ENCODE peak calls at places on chromosome 21, in ten cellular contexts. V, Q, Z, O, B, W, Y, H, G and L are unnamed samples.

GRCh38 chr21:46425566-46425965 is 33.1 kb upstream of the DIP2A start:
- DNase-seq in V (no peak), Q (no peak), Z (no peak), O (no peak), B (no peak), W (no peak), Y (no peak), H (no peak), G (no peak), L (no peak)

GRCh38 chr21:31335957-31336738 is 7.9 kb downstream of the TIAM1 start:
- DNase-seq in V (no peak), Q (no peak), Z (no peak), O (no peak), B (no peak), W (peak; percentile 70), Y (no peak), H (no peak), G (no peak), L (no peak)

GRCh38 chr21:36913247-36914169 is 53.0 kb downstream of the HLCS start:
- DNase-seq in V (no peak), Q (no peak), Z (no peak), O (no peak), B (no peak), W (no peak), Y (no peak), H (no peak), G (no peak), L (no peak)

GRCh38 chr21:37710555-37711293 is 205.5 kb downstream of the KCNJ6 start:
- DNase-seq in V (no peak), Q (no peak), Z (no peak), O (no peak), B (no peak), W (no peak), Y (no peak), H (no peak), G (no peak), L (no peak)

GRCh38 chr21:31349208-31349607 is 5.1 kb upstream of the TIAM1 start:
- DNase-seq in V (no peak), Q (no peak), Z (no peak), O (no peak), B (no peak), W (no peak), Y (no peak), H (no peak), G (no peak), L (no peak)

GRCh38 chr21:14987370-14988170 is 77.2 kb downstream of the NRIP1 start:
- DNase-seq in V (no peak), Q (no peak), Z (no peak), O (no peak), B (no peak), W (no peak), Y (no peak), H (no peak), G (no peak), L (no peak)

GRCh38 chr21:35942211-35943144 is 117.8 kb downstream of the SETD4 start:
- DNase-seq in V (no peak), Q (no peak), Z (no peak), O (no peak), B (no peak), W (no peak), Y (no peak), H (no peak), G (no peak), L (no peak)

GRCh38 chr21:16419188-16419874 is 689.5 kb downstream of the USP25 start:
- DNase-seq in V (peak; percentile 12), Q (no peak), Z (peak; percentile 93), O (peak; percentile 25), B (peak; percentile 99), W (peak; percentile 88), Y (peak; percentile 82), H (peak; percentile 63), G (peak; percentile 68), L (no peak)

GRCh38 chr21:32732544-32732943 is 4.7 kb upstream of the SYNJ1 start:
- DNase-seq in V (no peak), Q (no peak), Z (no peak), O (no peak), B (no peak), W (no peak), Y (no peak), H (no peak), G (no peak), L (no peak)

GRCh38 chr21:32727478-32727727 is 410 bp downstream of the SYNJ1 start:
- DNase-seq in V (no peak), Q (no peak), Z (no peak), O (no peak), B (no peak), W (no peak), Y (no peak), H (no peak), G (peak; percentile 13), L (no peak)

GRCh38 chr21:32726742-32727477 is 903 bp downstream of the SYNJ1 start:
- DNase-seq in V (peak; percentile 42), Q (no peak), Z (no peak), O (no peak), B (peak; percentile 63), W (no peak), Y (peak; percentile 32), H (peak; percentile 6), G (no peak), L (peak; percentile 76)

GRCh38 chr21:32728455-32729237 is 833 bp upstream of the SYNJ1 start:
- DNase-seq in V (no peak), Q (no peak), Z (no peak), O (no peak), B (no peak), W (no peak), Y (no peak), H (no peak), G (no peak), L (no peak)

DNA sequence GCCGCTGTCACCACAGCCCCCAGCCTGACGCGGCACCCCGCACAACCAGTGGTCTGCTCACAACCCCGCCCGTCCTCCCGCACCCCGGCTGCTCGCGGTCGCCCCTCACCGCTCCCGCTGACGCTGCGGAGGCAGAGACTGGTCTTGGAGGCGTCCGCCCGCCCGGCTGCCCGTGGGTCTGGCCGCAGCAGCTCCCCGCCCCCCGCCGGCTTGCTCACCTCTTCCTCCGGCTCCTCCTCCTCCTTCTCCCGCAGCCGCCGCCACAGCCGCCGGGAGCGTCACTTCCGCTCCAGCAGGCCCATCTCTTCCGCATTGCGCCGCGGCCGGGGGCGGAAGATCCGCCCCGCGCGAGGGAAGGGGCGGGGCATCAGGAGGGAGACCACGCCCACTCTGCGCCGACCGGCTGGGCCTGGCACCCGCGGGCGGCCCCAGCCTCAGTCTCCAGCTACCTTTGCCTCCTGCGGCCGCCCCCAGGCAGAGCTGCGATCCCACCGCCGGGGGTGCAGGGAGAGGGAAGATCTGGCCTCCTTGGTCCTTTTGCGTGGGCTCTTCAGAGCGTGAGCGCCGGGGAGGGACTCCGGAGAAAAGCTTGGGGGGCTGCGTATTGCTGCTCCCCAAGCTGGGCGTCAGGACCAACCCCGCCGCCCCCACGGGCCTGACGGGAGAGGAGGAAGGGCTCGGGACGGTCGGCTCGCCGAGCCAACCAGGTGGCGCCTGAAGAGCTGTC is at the start of gene SYNJ1:
- DNase-seq in V (peak; percentile 97), Q (peak; percentile 57), Z (peak; percentile 97), O (peak; percentile 85), B (peak; percentile 98), W (peak; percentile 98), Y (peak; percentile 94), H (peak; percentile 86), G (peak; percentile 94), L (peak; percentile 98)
- TF ChIP-seq POLR2A in V (peak; percentile 89), Q (peak; percentile 91), Z (peak; percentile 91), O (peak; percentile 79), B (peak; percentile 75), W (peak; percentile 75), Y (peak; percentile 66), H (peak; percentile 63), G (peak; percentile 85), L (peak; percentile 82)

GRCh38 chr21:44989943-44990780 is 50.3 kb downstream of the SLX9 start:
- DNase-seq in V (no peak), Q (no peak), Z (no peak), O (no peak), B (no peak), W (peak; percentile 72), Y (no peak), H (no peak), G (no peak), L (no peak)

GRCh38 chr21:44990921-44991320 is 51.1 kb downstream of the SLX9 start:
- DNase-seq in V (no peak), Q (no peak), Z (no peak), O (no peak), B (no peak), W (peak; percentile 66), Y (no peak), H (no peak), G (no peak), L (no peak)

GRCh38 chr21:44993321-44994015 is 53.6 kb downstream of the SLX9 start:
- DNase-seq in V (no peak), Q (no peak), Z (no peak), O (no peak), B (no peak), W (peak; percentile 67), Y (no peak), H (no peak), G (no peak), L (no peak)

GRCh38 chr21:44992608-44993031 is 52.8 kb downstream of the SLX9 start:
- DNase-seq in V (no peak), Q (no peak), Z (no peak), O (no peak), B (no peak), W (peak; percentile 65), Y (no peak), H (no peak), G (no peak), L (no peak)

DNA sequence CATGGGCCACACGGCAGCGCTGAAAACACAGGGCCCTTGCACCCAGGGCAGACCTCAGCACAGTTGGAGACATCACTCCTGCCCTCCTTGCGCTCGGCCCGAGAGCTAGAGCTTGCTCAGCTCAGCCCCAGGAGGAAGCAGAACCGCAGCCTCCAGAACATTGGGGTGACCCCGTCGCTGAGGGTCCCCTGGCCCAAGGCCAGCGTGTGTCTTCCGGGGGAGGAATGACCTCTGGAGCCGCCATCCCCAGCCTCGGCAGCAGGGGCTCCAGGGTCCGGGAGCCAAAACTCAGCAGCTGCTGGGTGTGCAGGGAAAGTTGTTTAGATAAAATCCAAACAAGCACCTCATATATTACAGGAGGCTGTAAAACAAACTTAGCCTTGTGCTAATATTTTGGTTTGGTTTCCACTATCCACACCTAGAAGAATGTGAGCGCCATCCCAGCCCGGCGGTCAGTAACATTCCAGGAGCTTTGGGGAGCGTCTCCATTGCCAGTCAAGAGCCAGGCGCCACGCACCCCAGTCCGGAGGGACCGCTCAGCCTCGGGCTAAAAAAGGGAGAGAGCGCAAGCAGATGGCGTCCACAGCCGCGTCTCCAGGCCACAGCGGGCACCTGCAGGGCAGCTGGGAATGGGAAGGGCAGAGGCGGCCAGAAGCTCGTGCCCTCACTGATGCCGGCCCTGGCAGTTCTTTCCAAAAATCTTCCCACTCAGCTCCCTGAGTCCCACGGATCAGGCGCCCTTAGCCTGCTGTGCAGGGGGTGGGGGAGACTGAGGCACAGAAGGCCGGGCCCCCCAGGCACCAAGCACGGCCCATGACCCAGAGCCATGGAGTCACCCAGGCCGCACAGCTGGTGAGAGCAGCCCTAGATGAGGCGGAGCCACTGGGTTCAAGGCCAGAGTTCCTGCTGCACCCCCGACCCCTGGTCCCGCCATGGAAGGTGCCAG is 52.0 kb downstream of the SLX9 start:
- DNase-seq in V (no peak), Q (no peak), Z (no peak), O (no peak), B (no peak), W (peak; percentile 72), Y (no peak), H (no peak), G (no peak), L (no peak)
- TF ChIP-seq POLR2A in V (no peak), Q (no peak), Z (no peak), O (no peak), B (no peak), W (no peak), Y (no peak), H (no peak), G (no peak), L (no peak)

DNA sequence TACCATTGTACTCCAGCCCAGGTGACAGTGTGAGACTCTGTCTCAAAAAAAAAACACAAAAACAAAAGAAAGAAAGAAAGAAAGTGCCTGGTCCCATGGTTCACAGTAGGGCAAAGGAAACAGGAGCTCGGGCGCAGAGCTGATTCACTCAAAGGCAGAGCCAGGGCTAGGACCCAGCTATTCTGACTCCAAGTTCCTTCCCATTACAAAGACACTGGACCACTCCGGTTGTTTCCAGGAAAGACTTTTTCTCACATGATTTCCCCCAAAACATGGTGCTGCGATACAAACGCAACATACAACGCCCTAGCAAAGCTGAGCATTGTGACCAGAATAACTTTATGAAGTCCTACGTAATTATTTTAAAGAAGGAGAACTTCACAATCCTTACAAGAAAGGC is 10.7 kb downstream of the ABCG1 start:
- DNase-seq in V (no peak), Q (no peak), Z (no peak), O (no peak), B (peak; percentile 57), W (peak; percentile 40), Y (no peak), H (no peak), G (no peak), L (no peak)
- TF ChIP-seq POLR2A in V (no peak), Q (no peak), Z (no peak), O (no peak), B (no peak), W (no peak), Y (no peak), H (no peak), G (no peak), L (no peak)

DNA sequence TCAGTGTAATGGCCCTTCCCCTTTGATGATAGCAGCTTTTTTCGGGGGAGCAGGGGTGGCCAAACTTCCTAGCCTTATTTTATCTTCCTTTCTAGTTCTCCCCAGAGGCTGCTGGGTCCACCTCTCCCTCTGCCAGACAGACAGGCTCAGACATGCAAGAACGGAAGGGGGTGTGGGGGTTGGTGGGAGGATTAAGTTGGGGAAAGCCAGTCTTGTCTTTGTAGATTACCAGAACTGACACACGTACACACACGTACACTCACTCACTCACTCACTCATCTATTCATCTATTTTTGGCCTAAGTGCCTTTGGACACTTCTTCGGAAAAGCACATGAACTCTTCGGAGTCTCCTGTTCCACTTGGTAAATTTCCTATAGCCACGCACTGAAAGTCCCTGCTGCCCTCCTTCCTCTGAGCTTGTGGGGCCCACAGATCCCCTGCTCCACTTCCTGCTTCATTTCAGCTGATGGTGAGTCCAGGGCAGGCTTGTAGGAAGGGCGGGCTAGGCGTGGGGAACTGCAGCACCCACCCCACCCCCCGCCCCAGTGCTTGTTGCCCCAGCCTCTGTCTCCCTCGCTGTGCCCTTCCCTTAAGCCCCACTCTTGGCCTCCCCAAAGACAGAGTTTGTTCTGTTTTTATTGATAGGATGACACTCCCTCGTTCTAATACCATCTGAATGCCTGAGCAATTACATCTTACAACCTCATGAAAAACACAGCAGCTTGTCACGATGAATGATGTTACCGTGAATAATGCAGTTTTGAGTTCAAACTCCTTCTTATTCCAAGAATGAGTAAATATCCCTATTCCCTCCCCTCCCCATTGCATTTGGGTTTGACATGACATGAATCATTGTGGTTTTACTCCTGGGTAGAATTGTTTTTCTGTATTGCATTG is 60.7 kb upstream of the ATP5PO start:
- DNase-seq in V (peak; percentile 20), Q (no peak), Z (no peak), O (no peak), B (no peak), W (peak; percentile 72), Y (no peak), H (peak; percentile 67), G (no peak), L (peak; percentile 38)
- TF ChIP-seq POLR2A in V (no peak), Q (no peak), Z (no peak), O (no peak), B (no peak), W (no peak), Y (no peak), H (no peak), G (no peak), L (peak; percentile 18)